ENCODE peak calls at places on chromosome 1, in five cellular contexts. B is hepatocyte; I is stimulated activated CD4-positive, alpha-beta T cell treated with anti-CD3 and anti-CD28 coated beads, Interleukin-2, amount 100 ng/mL, for 48 hours; Y is effector CD4-positive, alpha-beta T cell; A is HCT116. Z is an unnamed sample.

GRCh38 chr1:115426271-115426771 is 88.3 kb upstream of the NGF start:
- DNase-seq in B (peak; percentile 21), I (no peak), Y (no peak), A (no peak), Z (no peak)

GRCh38 chr1:67339623-67340343 is 32.1 kb downstream of the IL12RB2 start:
- DNase-seq in B (peak; percentile 23), I (no peak), Y (no peak), A (no peak), Z (peak; percentile 50)

GRCh38 chr1:155136728-155137127 is 1.1 kb downstream of the SLC50A1 start:
- DNase-seq in B (no peak), I (no peak), Y (no peak), A (no peak), Z (peak; percentile 44)

GRCh38 chr1:241532173-241532553 is at the start of gene KMO:
- DNase-seq in B (peak; percentile 23), I (no peak), Y (no peak), A (no peak), Z (no peak)

GRCh38 chr1:12244078-12244477 is 14.2 kb downstream of the VPS13D start:
- DNase-seq in B (no peak), I (no peak), Y (no peak), A (no peak), Z (peak; percentile 27)

GRCh38 chr1:201495447-201496295 is 11.3 kb downstream of the CSRP1 start:
- DNase-seq in B (peak; percentile 69), I (no peak), Y (no peak), A (no peak), Z (no peak)

GRCh38 chr1:183806086-183806485 is 1.2 kb downstream of the RGL1 start:
- DNase-seq in B (no peak), I (no peak), Y (no peak), A (no peak), Z (no peak)

GRCh38 chr1:228900993-228901392 is 165.7 kb downstream of the RHOU start:
- DNase-seq in B (no peak), I (no peak), Y (no peak), A (no peak), Z (no peak)

GRCh38 chr1:108511764-108512163 is 48.1 kb upstream of the EEIG2 start:
- DNase-seq in B (no peak), I (no peak), Y (no peak), A (no peak), Z (no peak)

GRCh38 chr1:178485467-178486098 is 11.2 kb downstream of the CLEC20A start:
- DNase-seq in B (no peak), I (no peak), Y (no peak), A (no peak), Z (no peak)

GRCh38 chr1:180256353-180257027 is 26.4 kb downstream of the LHX4 start:
- DNase-seq in B (no peak), I (no peak), Y (no peak), A (no peak), Z (no peak)

GRCh38 chr1:209586341-209586740 is 2.8 kb downstream of the CAMK1G start:
- DNase-seq in B (no peak), I (no peak), Y (no peak), A (no peak), Z (no peak)

GRCh38 chr1:156860113-156860638 is 489 bp upstream of the NTRK1 start:
- DNase-seq in B (peak; percentile 61), I (peak; percentile 56), Y (peak; percentile 42), A (peak; percentile 28), Z (peak; percentile 68)

GRCh38 chr1:11822091-11822490 is 16.1 kb downstream of the CLCN6 start:
- DNase-seq in B (no peak), I (no peak), Y (no peak), A (no peak), Z (no peak)

GRCh38 chr1:31714442-31715096 is 10.8 kb upstream of the COL16A1 start:
- DNase-seq in B (peak; percentile 89), I (no peak), Y (no peak), A (no peak), Z (peak; percentile 36)

GRCh38 chr1:203133969-203134725 is 6.6 kb downstream of the ADORA1 start:
- DNase-seq in B (peak; percentile 38), I (no peak), Y (no peak), A (no peak), Z (no peak)

GRCh38 chr1:238281418-238281817 is 390.7 kb upstream of the ZP4 start:
- DNase-seq in B (no peak), I (no peak), Y (no peak), A (no peak), Z (no peak)

GRCh38 chr1:185917646-185918045 is 183.5 kb downstream of the HMCN1 start:
- DNase-seq in B (peak; percentile 60), I (no peak), Y (no peak), A (no peak), Z (no peak)

GRCh38 chr1:92577251-92577895 is 90.6 kb upstream of the GFI1 start:
- DNase-seq in B (no peak), I (peak; percentile 18), Y (no peak), A (no peak), Z (no peak)

GRCh38 chr1:51488372-51489050 is 30.6 kb downstream of the EPS15 start:
- DNase-seq in B (no peak), I (no peak), Y (no peak), A (no peak), Z (no peak)

GRCh38 chr1:89363638-89364536 is at the start of gene GBP6:
- DNase-seq in B (no peak), I (no peak), Y (no peak), A (no peak), Z (no peak)

GRCh38 chr1:66282343-66282852 is 251.6 kb upstream of the SGIP1 start:
- DNase-seq in B (no peak), I (peak; percentile 48), Y (peak; percentile 56), A (peak; percentile 68), Z (peak; percentile 72)